ENCODE peak calls at places on chromosome 6, in five cellular contexts. T, K, Y, S and A are unnamed samples. For H3K36me3, the result is how much of the 10 kb centered on the place peaks cover.

GRCh38 chr6:111623046-111623718 is 17.5 kb upstream of the TRAF3IP2 start:
- DNase-seq in T (no peak), K (no peak), Y (no peak), S (no peak), A (peak)

GRCh38 chr6:132202569-132202968 is 198.7 kb downstream of the MOXD1 start:
- DNase-seq in T (no peak), K (no peak), Y (no peak), S (no peak), A (no peak)

GRCh38 chr6:97282238-97282725 is 734 bp downstream of the MMS22L start:
- DNase-seq in T (no peak), K (no peak), Y (no peak), S (no peak), A (no peak)

GRCh38 chr6:37139223-37139962 is 30.6 kb upstream of the PIM1 start:
- DNase-seq in T (no peak), K (no peak), Y (no peak), S (no peak), A (no peak)

GRCh38 chr6:143564484-143565017 is 53.0 kb upstream of the FUCA2 start:
- DNase-seq in T (no peak), K (no peak), Y (no peak), S (no peak), A (no peak)

GRCh38 chr6:52640916-52641315 is 30.0 kb upstream of the TMEM14A start:
- DNase-seq in T (no peak), K (no peak), Y (no peak), S (no peak), A (no peak)

GRCh38 chr6:64520050-64520449 is 884.4 kb downstream of the PHF3 start:
- DNase-seq in T (no peak), K (no peak), Y (no peak), S (no peak), A (no peak)

GRCh38 chr6:167044696-167045095 is 45.5 kb downstream of the CEP43 start:
- DNase-seq in T (no peak), K (no peak), Y (no peak), S (no peak), A (no peak)

GRCh38 chr6:13990830-13991229 is 66.1 kb downstream of the RNF182 start:
- DNase-seq in T (no peak), K (no peak), Y (no peak), S (no peak), A (no peak)

GRCh38 chr6:155782320-155782730 is 326.7 kb upstream of the NOX3 start:
- DNase-seq in T (no peak), K (no peak), Y (no peak), S (no peak), A (no peak)

GRCh38 chr6:12298995-12299394 is 8.8 kb downstream of the EDN1 start:
- DNase-seq in T (no peak), K (no peak), Y (no peak), S (no peak), A (no peak)

GRCh38 chr6:3455490-3456394 is 1.1 kb downstream of the SLC22A23 start:
- DNase-seq in T (peak), K (no peak), Y (peak), S (peak), A (peak)

GRCh38 chr6:142399739-142400138 is 97.9 kb downstream of the ADGRG6 start:
- DNase-seq in T (no peak), K (no peak), Y (no peak), S (no peak), A (no peak)

GRCh38 chr6:142401838-142402237 is 100.0 kb downstream of the ADGRG6 start:
- DNase-seq in T (no peak), K (no peak), Y (no peak), S (no peak), A (no peak)

GRCh38 chr6:142398353-142398752 is 96.5 kb downstream of the ADGRG6 start:
- DNase-seq in T (no peak), K (no peak), Y (no peak), S (no peak), A (no peak)

GRCh38 chr6:142404751-142405150 is 102.9 kb downstream of the ADGRG6 start:
- DNase-seq in T (no peak), K (no peak), Y (no peak), S (no peak), A (no peak)

DNA sequence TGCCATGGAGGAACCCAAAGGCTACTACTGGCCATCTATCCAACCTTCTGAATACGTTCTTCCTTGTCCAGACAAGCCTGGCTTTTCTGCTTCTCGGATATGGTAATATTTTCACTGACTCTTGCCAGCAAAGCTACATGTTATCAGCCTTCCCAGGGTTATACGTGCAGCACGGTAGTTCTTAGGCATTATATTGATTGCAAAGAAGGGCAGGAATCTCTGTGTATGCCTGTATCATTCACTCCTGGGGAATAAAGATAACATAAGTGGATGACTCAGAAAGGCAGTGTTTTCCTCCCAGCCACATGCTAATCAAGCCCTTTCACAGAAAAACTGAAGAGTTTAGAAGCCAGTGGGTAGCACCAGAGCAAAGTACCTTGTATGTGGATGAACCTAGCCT is 98.7 kb downstream of the ADGRG6 start:
- DNase-seq in T (no peak), K (no peak), Y (no peak), S (no peak), A (no peak)
- H3K27ac ChIP-seq in T (no peak), K (no peak), Y (no peak), S (no peak), A (no peak)

GRCh38 chr6:127518710-127519468 is at the start of gene MTCL3:
- DNase-seq in T (no peak), K (no peak), Y (no peak), S (no peak), A (no peak)
- H3K4me3 ChIP-seq in T (no peak), K (no peak), Y (no peak), S (no peak), A (no peak)

GRCh38 chr6:88547768-88548167 is 381.6 kb upstream of the CNR1 start:
- DNase-seq in T (no peak), K (no peak), Y (no peak), S (no peak), A (no peak)

GRCh38 chr6:88548891-88549505 is 382.9 kb upstream of the CNR1 start:
- DNase-seq in T (no peak), K (no peak), Y (no peak), S (no peak), A (no peak)

GRCh38 chr6:88544986-88545612 is 379.0 kb upstream of the CNR1 start:
- DNase-seq in T (no peak), K (no peak), Y (no peak), S (no peak), A (no peak)

GRCh38 chr6:88545991-88546390 is 379.8 kb upstream of the CNR1 start:
- DNase-seq in T (no peak), K (no peak), Y (no peak), S (no peak), A (no peak)
- H3K36me3 ChIP-seq in T (under half), K (under half), Y (under half), S (under half), A (under half)

GRCh38 chr6:24922174-24922573 is 13.6 kb downstream of the RIPOR2 start:
- DNase-seq in T (no peak), K (no peak), Y (no peak), S (no peak), A (no peak)
- H3K27ac ChIP-seq in T (no peak), K (no peak), Y (no peak), S (no peak), A (no peak)

GRCh38 chr6:74606488-74607135 is 599.2 kb downstream of the COL12A1 start:
- DNase-seq in T (no peak), K (no peak), Y (no peak), S (no peak), A (no peak)
- H3K4me3 ChIP-seq in T (no peak), K (no peak), Y (no peak), S (no peak), A (no peak)

GRCh38 chr6:8506123-8506522 is 70.8 kb upstream of the SLC35B3 start:
- DNase-seq in T (no peak), K (no peak), Y (no peak), S (no peak), A (no peak)
- H3K36me3 ChIP-seq in T (under half), K (under half), Y (under half), S (under half), A (under half)

DNA sequence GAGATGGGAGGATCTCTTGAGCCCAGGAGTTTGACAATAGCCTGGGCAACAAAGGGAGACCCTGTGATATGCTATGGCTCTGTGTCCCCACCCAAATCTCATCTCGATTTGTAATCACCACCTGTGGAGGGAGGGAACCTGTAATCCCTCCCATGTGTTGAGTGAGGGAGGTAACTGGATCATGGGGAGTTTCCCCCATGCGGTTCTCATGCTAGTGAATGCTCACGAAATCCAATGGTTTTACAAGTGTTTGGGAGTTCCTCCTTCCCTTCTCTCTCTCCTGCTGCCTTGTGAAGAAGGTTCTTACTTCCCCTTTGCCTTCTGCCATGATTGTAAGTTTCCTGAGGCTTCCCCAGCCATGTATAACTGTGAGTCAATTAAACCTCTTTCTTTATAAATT is 3.4 kb downstream of the NUDT3 start:
- DNase-seq in T (no peak), K (no peak), Y (no peak), S (no peak), A (no peak)
- H3K27ac ChIP-seq in T (no peak), K (no peak), Y (peak), S (no peak), A (no peak)